ENCODE peak calls at places on chromosomes 12 and 14, in eight cellular contexts. F is H9; Q is stimulated activated naive B cell treated with anti-CD40 and anti-IgM and Interleukin-4, amounts not matched to agents 10 μg/mL and 1 μg/mL and 100 μg/mL, for 72 hours; N is anterior cingulate cortex; T is posterior cingulate gyrus; O is RWPE2; C is IMR-90; E is mesothelial cell of epicardium. J is an unnamed sample.

GRCh38 chr14:24971255-24971654 is 78.7 kb downstream of the STXBP6 start:
- DNase-seq in F (no peak), Q (no peak), T (no peak), N (no peak), O (no peak), E (no peak), C (no peak), J (no peak)

GRCh38 chr12:34604227-34604626 is 581.9 kb downstream of the ALG10 start:
- DNase-seq in O (no peak), E (no peak), Q (no peak), T (peak), F (no peak), N (no peak), C (no peak), J (no peak)

GRCh38 chr14:103880334-103880985 is 33.1 kb upstream of the PPP1R13B start:
- DNase-seq in C (peak), Q (no peak), N (peak), O (no peak), E (no peak), F (no peak), T (peak), J (peak)

GRCh38 chr14:89588016-89588415 is 171.0 kb upstream of the FOXN3 start:
- DNase-seq in F (no peak), T (no peak), Q (no peak), N (no peak), O (no peak), E (no peak), C (no peak), J (no peak)

GRCh38 chr14:68961781-68962584 is 17.1 kb downstream of the ACTN1 start:
- DNase-seq in E (no peak), O (peak), T (peak), N (peak), F (peak), Q (no peak), C (peak), J (peak)

GRCh38 chr14:96978525-96979272 is 181.5 kb downstream of the VRK1 start:
- DNase-seq in N (no peak), C (no peak), F (no peak), Q (no peak), T (no peak), O (no peak), E (no peak), J (no peak)

GRCh38 chr12:24378548-24379011 is 429.1 kb upstream of the SOX5 start:
- DNase-seq in Q (peak), E (no peak), F (no peak), N (no peak), C (peak), O (no peak), T (no peak), J (no peak)

GRCh38 chr14:52923902-52924575 is 26.8 kb downstream of the FERMT2 start:
- DNase-seq in E (no peak), Q (no peak), T (no peak), N (no peak), F (peak), C (no peak), O (no peak), J (no peak)

GRCh38 chr14:29410581-29410980 is 517.1 kb downstream of the PRKD1 start:
- DNase-seq in E (no peak), O (no peak), C (no peak), N (no peak), T (no peak), Q (no peak), F (no peak), J (no peak)

GRCh38 chr14:94864421-94865195 is 94.7 kb upstream of the GSC start:
- DNase-seq in N (no peak), C (no peak), E (no peak), Q (no peak), T (no peak), O (no peak), F (peak), J (no peak)

GRCh38 chr14:53925201-53925766 is 31.3 kb downstream of the BMP4 start:
- DNase-seq in Q (no peak), F (no peak), C (no peak), N (no peak), T (no peak), E (no peak), O (no peak), J (no peak)

J was measured in NCI-H2171.